ENCODE peak calls at places on chromosomes 11 and 22, in six cellular contexts. One of them, this sample, is unnamed. For H3K4me1, the result is how much of the 10 kb centered on the place peaks cover.

GRCh38 chr11:67492069-67492727 is 9.4 kb downstream of the AIP start:
- DNase-seq in ovary: no peak
- DNase-seq in aorta: no peak
- DNase-seq in spleen: no peak
- DNase-seq in cardiac muscle cell: no peak
- DNase-seq in H9: no peak
- DNase-seq in this sample: no peak

GRCh38 chr11:116913000-116913399 is 75.6 kb upstream of the APOA1 start:
- DNase-seq in ovary: no peak
- DNase-seq in aorta: no peak
- DNase-seq in spleen: no peak
- DNase-seq in cardiac muscle cell: peak
- DNase-seq in H9: no peak
- DNase-seq in this sample: no peak

GRCh38 chr22:45302047-45302446 is 7.7 kb upstream of the FAM118A start:
- DNase-seq in ovary: no peak
- DNase-seq in aorta: no peak
- DNase-seq in spleen: no peak
- DNase-seq in cardiac muscle cell: peak
- DNase-seq in H9: no peak
- DNase-seq in this sample: no peak

GRCh38 chr11:134734894-134735293 is 322.9 kb upstream of the B3GAT1 start:
- DNase-seq in ovary: no peak
- DNase-seq in aorta: no peak
- DNase-seq in spleen: peak
- DNase-seq in cardiac muscle cell: no peak
- DNase-seq in H9: no peak
- DNase-seq in this sample: no peak

GRCh38 chr22:40857309-40857851 is 432 bp downstream of the XPNPEP3 start:
- DNase-seq in ovary: no peak
- DNase-seq in aorta: no peak
- DNase-seq in spleen: no peak
- DNase-seq in cardiac muscle cell: peak
- DNase-seq in H9: no peak
- DNase-seq in this sample: no peak

GRCh38 chr11:97683733-97684132 is 1293.9 kb downstream of the JRKL start:
- DNase-seq in ovary: no peak
- DNase-seq in aorta: no peak
- DNase-seq in spleen: no peak
- DNase-seq in cardiac muscle cell: peak
- DNase-seq in H9: peak
- DNase-seq in this sample: no peak

GRCh38 chr11:94737171-94737611 is 31.0 kb upstream of the AMOTL1 start:
- DNase-seq in ovary: no peak
- DNase-seq in aorta: no peak
- DNase-seq in spleen: no peak
- DNase-seq in cardiac muscle cell: no peak
- DNase-seq in H9: no peak
- DNase-seq in this sample: peak

GRCh38 chr22:35784633-35785032 is 67.0 kb downstream of the APOL5 start:
- DNase-seq in ovary: no peak
- DNase-seq in aorta: no peak
- DNase-seq in spleen: no peak
- DNase-seq in cardiac muscle cell: no peak
- DNase-seq in H9: no peak
- DNase-seq in this sample: no peak

GRCh38 chr11:66698491-66698890 is 20.8 kb upstream of the RBM4B start:
- DNase-seq in ovary: no peak
- DNase-seq in aorta: no peak
- DNase-seq in spleen: no peak
- DNase-seq in cardiac muscle cell: no peak
- DNase-seq in H9: no peak
- DNase-seq in this sample: peak

GRCh38 chr11:134486704-134487103 is 74.7 kb upstream of the B3GAT1 start:
- DNase-seq in ovary: no peak
- DNase-seq in aorta: no peak
- DNase-seq in spleen: no peak
- DNase-seq in cardiac muscle cell: no peak
- DNase-seq in H9: peak
- DNase-seq in this sample: no peak

GRCh38 chr11:65427691-65428577 is 5.3 kb downstream of the NEAT1 start:
- DNase-seq in ovary: peak
- DNase-seq in aorta: no peak
- DNase-seq in spleen: peak
- DNase-seq in cardiac muscle cell: peak
- DNase-seq in H9: peak
- DNase-seq in this sample: peak

GRCh38 chr11:108698844-108699642 is 34.2 kb downstream of the DDX10 start:
- DNase-seq in ovary: no peak
- DNase-seq in aorta: no peak
- DNase-seq in spleen: no peak
- DNase-seq in cardiac muscle cell: no peak
- DNase-seq in H9: no peak
- DNase-seq in this sample: no peak

GRCh38 chr11:1486054-1486825 is at the start of gene MOB2:
- DNase-seq in ovary: peak
- DNase-seq in aorta: peak
- DNase-seq in spleen: peak
- DNase-seq in cardiac muscle cell: peak
- DNase-seq in H9: no peak
- DNase-seq in this sample: peak
- H3K4me1 ChIP-seq in ovary: under half
- H3K4me1 ChIP-seq in aorta: under half
- H3K4me1 ChIP-seq in spleen: half or more
- H3K4me1 ChIP-seq in cardiac muscle cell: under half
- H3K4me1 ChIP-seq in H9: under half
- H3K4me1 ChIP-seq in this sample: under half

GRCh38 chr11:78428273-78428651 is 10.6 kb upstream of the GAB2 start:
- DNase-seq in ovary: no peak
- DNase-seq in aorta: no peak
- DNase-seq in spleen: no peak
- DNase-seq in cardiac muscle cell: no peak
- DNase-seq in H9: no peak
- DNase-seq in this sample: no peak

GRCh38 chr11:78429209-78429608 is 11.6 kb upstream of the GAB2 start:
- DNase-seq in ovary: no peak
- DNase-seq in aorta: no peak
- DNase-seq in spleen: no peak
- DNase-seq in cardiac muscle cell: peak
- DNase-seq in H9: no peak
- DNase-seq in this sample: no peak

GRCh38 chr11:78428773-78429172 is 11.2 kb upstream of the GAB2 start:
- DNase-seq in ovary: no peak
- DNase-seq in aorta: no peak
- DNase-seq in spleen: no peak
- DNase-seq in cardiac muscle cell: no peak
- DNase-seq in H9: no peak
- DNase-seq in this sample: no peak

GRCh38 chr11:78427615-78428272 is 10.1 kb upstream of the GAB2 start:
- DNase-seq in ovary: no peak
- DNase-seq in aorta: no peak
- DNase-seq in spleen: no peak
- DNase-seq in cardiac muscle cell: no peak
- DNase-seq in H9: no peak
- DNase-seq in this sample: no peak

DNA sequence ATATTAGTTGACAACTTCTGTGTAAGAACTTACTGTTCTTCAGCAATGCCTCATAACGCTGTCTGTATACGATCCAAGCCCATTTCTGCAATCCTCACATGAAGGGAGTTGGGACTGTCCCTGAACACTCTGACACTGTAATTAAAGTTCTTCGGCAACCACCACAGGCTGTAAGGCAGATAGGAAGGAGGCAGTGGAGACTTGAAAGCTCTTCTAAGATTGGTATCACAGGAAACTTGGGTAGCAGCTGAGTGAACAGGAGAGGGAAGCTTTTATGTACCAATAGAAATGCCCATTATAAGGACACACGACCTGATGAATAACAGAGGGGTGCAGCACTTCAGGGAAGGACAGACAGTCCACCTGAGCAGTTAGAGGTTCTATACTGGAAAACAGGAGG is 12.0 kb upstream of the GAB2 start:
- DNase-seq in ovary: no peak
- DNase-seq in aorta: no peak
- DNase-seq in spleen: no peak
- DNase-seq in cardiac muscle cell: no peak
- DNase-seq in H9: no peak
- DNase-seq in this sample: no peak
- H3K4me1 ChIP-seq in ovary: under half
- H3K4me1 ChIP-seq in aorta: under half
- H3K4me1 ChIP-seq in spleen: half or more
- H3K4me1 ChIP-seq in cardiac muscle cell: under half
- H3K4me1 ChIP-seq in H9: under half
- H3K4me1 ChIP-seq in this sample: under half

DNA sequence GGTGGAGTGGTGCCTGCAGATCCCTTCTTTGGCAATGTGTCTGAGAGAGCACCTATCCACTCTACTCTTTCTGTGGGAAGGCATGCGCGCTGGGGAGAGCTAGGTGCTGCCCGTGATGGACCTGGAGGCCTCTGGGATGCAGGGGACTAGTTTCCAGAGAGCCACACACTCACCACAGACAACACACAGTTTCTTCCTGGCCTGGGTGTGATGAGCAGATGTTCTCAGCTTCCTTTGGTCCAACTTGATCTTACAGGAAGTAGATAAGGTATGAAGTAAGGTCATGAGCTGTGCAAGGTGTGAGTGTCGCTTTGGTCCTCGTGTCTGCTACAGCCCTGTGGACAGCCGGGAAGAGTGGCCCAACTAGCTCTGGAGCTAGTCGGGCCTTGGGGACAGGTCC is 27.3 kb upstream of the SUSD2 start:
- DNase-seq in ovary: no peak
- DNase-seq in aorta: no peak
- DNase-seq in spleen: no peak
- DNase-seq in cardiac muscle cell: no peak
- DNase-seq in H9: no peak
- DNase-seq in this sample: no peak
- H3K4me1 ChIP-seq in ovary: under half
- H3K4me1 ChIP-seq in aorta: under half
- H3K4me1 ChIP-seq in spleen: half or more
- H3K4me1 ChIP-seq in cardiac muscle cell: half or more
- H3K4me1 ChIP-seq in H9: under half
- H3K4me1 ChIP-seq in this sample: under half

DNA sequence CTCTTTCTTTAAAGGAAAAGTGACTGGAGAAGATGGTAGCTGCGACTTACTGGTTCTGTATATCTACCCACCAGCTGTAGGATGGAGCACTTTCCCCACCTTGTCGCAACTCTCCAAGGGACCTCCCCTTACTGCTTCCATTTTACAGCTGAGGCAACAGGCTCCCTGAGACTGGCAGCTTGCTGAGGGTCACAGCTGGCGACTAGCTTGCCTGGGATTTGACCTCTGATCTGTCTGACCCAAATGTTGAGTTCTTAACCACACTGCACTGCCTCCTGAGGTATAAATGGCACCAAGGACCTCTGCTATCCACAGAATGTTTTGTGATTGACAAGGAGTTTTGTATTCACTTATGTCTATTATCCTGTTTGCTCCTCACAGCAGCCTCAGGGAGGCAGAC is 115.0 kb upstream of the NNMT start:
- DNase-seq in ovary: no peak
- DNase-seq in aorta: no peak
- DNase-seq in spleen: no peak
- DNase-seq in cardiac muscle cell: no peak
- DNase-seq in H9: no peak
- DNase-seq in this sample: no peak
- H3K4me1 ChIP-seq in ovary: under half
- H3K4me1 ChIP-seq in aorta: under half
- H3K4me1 ChIP-seq in spleen: half or more
- H3K4me1 ChIP-seq in cardiac muscle cell: under half
- H3K4me1 ChIP-seq in H9: under half
- H3K4me1 ChIP-seq in this sample: under half

DNA sequence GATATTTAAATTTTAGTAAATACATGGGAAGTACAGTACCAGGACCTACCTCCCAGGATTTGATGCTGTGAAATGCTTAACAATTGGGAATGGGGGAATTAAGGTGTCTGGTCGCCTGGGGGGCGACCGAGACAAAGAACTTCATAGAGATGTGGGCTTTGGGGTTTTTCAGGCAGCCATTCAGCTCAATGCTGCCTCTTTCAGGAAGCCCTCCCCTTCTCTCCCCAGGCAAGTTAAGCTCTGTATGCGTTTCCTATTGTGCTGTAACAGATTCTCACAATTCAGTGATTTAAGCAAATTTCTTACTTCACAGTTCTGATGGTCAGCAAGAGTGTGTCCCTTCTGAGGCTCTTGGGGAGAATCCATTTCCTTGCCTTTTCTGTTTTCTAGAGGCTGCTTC is 53.8 kb downstream of the KIAA1671 start:
- DNase-seq in ovary: no peak
- DNase-seq in aorta: no peak
- DNase-seq in spleen: no peak
- DNase-seq in cardiac muscle cell: no peak
- DNase-seq in H9: no peak
- DNase-seq in this sample: no peak
- H3K4me1 ChIP-seq in ovary: under half
- H3K4me1 ChIP-seq in aorta: under half
- H3K4me1 ChIP-seq in spleen: under half
- H3K4me1 ChIP-seq in cardiac muscle cell: under half
- H3K4me1 ChIP-seq in H9: under half
- H3K4me1 ChIP-seq in this sample: under half

GRCh38 chr11:10898763-10899541 is 41.1 kb upstream of the ZBED5 start:
- DNase-seq in ovary: no peak
- DNase-seq in aorta: no peak
- DNase-seq in spleen: no peak
- DNase-seq in cardiac muscle cell: peak
- DNase-seq in H9: no peak
- DNase-seq in this sample: no peak
- H3K4me1 ChIP-seq in ovary: under half
- H3K4me1 ChIP-seq in aorta: under half
- H3K4me1 ChIP-seq in spleen: under half
- H3K4me1 ChIP-seq in cardiac muscle cell: under half
- H3K4me1 ChIP-seq in H9: under half
- H3K4me1 ChIP-seq in this sample: under half

GRCh38 chr11:122721201-122721963 is 65.9 kb downstream of the UBASH3B start:
- DNase-seq in ovary: no peak
- DNase-seq in aorta: no peak
- DNase-seq in spleen: no peak
- DNase-seq in cardiac muscle cell: peak
- DNase-seq in H9: no peak
- DNase-seq in this sample: no peak
- H3K4me1 ChIP-seq in ovary: under half
- H3K4me1 ChIP-seq in aorta: under half
- H3K4me1 ChIP-seq in spleen: half or more
- H3K4me1 ChIP-seq in cardiac muscle cell: under half
- H3K4me1 ChIP-seq in H9: under half
- H3K4me1 ChIP-seq in this sample: under half

GRCh38 chr22:50008151-50009040 is 4.2 kb downstream of the IL17REL start:
- DNase-seq in ovary: peak
- DNase-seq in aorta: no peak
- DNase-seq in spleen: no peak
- DNase-seq in cardiac muscle cell: no peak
- DNase-seq in H9: peak
- DNase-seq in this sample: no peak

GRCh38 chr22:50010676-50011446 is 1.7 kb downstream of the IL17REL start:
- DNase-seq in ovary: peak
- DNase-seq in aorta: no peak
- DNase-seq in spleen: no peak
- DNase-seq in cardiac muscle cell: no peak
- DNase-seq in H9: peak
- DNase-seq in this sample: no peak

GRCh38 chr22:50007057-50007511 is 5.5 kb downstream of the IL17REL start:
- DNase-seq in ovary: no peak
- DNase-seq in aorta: no peak
- DNase-seq in spleen: no peak
- DNase-seq in cardiac muscle cell: no peak
- DNase-seq in H9: no peak
- DNase-seq in this sample: no peak

GRCh38 chr22:50009765-50010675 is 2.5 kb downstream of the IL17REL start:
- DNase-seq in ovary: peak
- DNase-seq in aorta: no peak
- DNase-seq in spleen: no peak
- DNase-seq in cardiac muscle cell: no peak
- DNase-seq in H9: peak
- DNase-seq in this sample: peak

GRCh38 chr22:50009251-50009650 is 3.3 kb downstream of the IL17REL start:
- DNase-seq in ovary: peak
- DNase-seq in aorta: no peak
- DNase-seq in spleen: no peak
- DNase-seq in cardiac muscle cell: no peak
- DNase-seq in H9: no peak
- DNase-seq in this sample: no peak
- H3K4me1 ChIP-seq in ovary: under half
- H3K4me1 ChIP-seq in aorta: under half
- H3K4me1 ChIP-seq in spleen: under half
- H3K4me1 ChIP-seq in cardiac muscle cell: under half
- H3K4me1 ChIP-seq in H9: under half
- H3K4me1 ChIP-seq in this sample: under half

This sample was measured in pancreas.